ENCODE peak calls at places on chromosomes 3 and 15, in ten cellular contexts. One of them, this sample, is unnamed.

GRCh38 chr3:133659806-133660205 is 1.9 kb downstream of the TOPBP1 start:
- DNase-seq in foreskin fibroblast: no peak
- DNase-seq in A549: no peak
- DNase-seq in AG04450: no peak
- DNase-seq in lower lobe of right lung: no peak
- DNase-seq in esophagus muscularis mucosa: no peak
- DNase-seq in fibroblast of pulmonary artery: no peak
- DNase-seq in GM13976: no peak
- DNase-seq in HFF-Myc: no peak
- DNase-seq in nephron progenitor cell: no peak
- DNase-seq in this sample: no peak

GRCh38 chr3:127373701-127374625 is 86.1 kb upstream of the PRR20G start:
- DNase-seq in esophagus muscularis mucosa: no peak
- DNase-seq in fibroblast of pulmonary artery: peak
- DNase-seq in AG04450: no peak
- DNase-seq in A549: no peak
- DNase-seq in GM13976: peak
- DNase-seq in foreskin fibroblast: peak
- DNase-seq in lower lobe of right lung: no peak
- DNase-seq in HFF-Myc: no peak
- DNase-seq in nephron progenitor cell: peak
- DNase-seq in this sample: no peak

GRCh38 chr15:76139368-76140068 is 79.7 kb downstream of the TMEM266 start:
- DNase-seq in foreskin fibroblast: peak
- DNase-seq in lower lobe of right lung: no peak
- DNase-seq in esophagus muscularis mucosa: no peak
- DNase-seq in HFF-Myc: peak
- DNase-seq in nephron progenitor cell: peak
- DNase-seq in GM13976: peak
- DNase-seq in AG04450: peak
- DNase-seq in A549: peak
- DNase-seq in fibroblast of pulmonary artery: peak
- DNase-seq in this sample: peak

GRCh38 chr3:141052570-141053069 is 1.5 kb downstream of the SPSB4 start:
- DNase-seq in HFF-Myc: no peak
- DNase-seq in AG04450: no peak
- DNase-seq in fibroblast of pulmonary artery: no peak
- DNase-seq in nephron progenitor cell: peak
- DNase-seq in lower lobe of right lung: no peak
- DNase-seq in esophagus muscularis mucosa: peak
- DNase-seq in A549: no peak
- DNase-seq in foreskin fibroblast: no peak
- DNase-seq in GM13976: no peak
- DNase-seq in this sample: no peak

GRCh38 chr3:81249540-81250029 is 511.9 kb downstream of the GBE1 start:
- DNase-seq in foreskin fibroblast: peak
- DNase-seq in GM13976: no peak
- DNase-seq in nephron progenitor cell: no peak
- DNase-seq in HFF-Myc: no peak
- DNase-seq in fibroblast of pulmonary artery: peak
- DNase-seq in A549: peak
- DNase-seq in lower lobe of right lung: no peak
- DNase-seq in esophagus muscularis mucosa: no peak
- DNase-seq in AG04450: no peak
- DNase-seq in this sample: no peak

GRCh38 chr15:94667109-94667508 is 435.7 kb downstream of the MCTP2 start:
- DNase-seq in esophagus muscularis mucosa: peak
- DNase-seq in HFF-Myc: no peak
- DNase-seq in foreskin fibroblast: no peak
- DNase-seq in GM13976: no peak
- DNase-seq in fibroblast of pulmonary artery: no peak
- DNase-seq in lower lobe of right lung: no peak
- DNase-seq in nephron progenitor cell: no peak
- DNase-seq in A549: no peak
- DNase-seq in AG04450: no peak
- DNase-seq in this sample: no peak

GRCh38 chr3:13963137-13963886 is 83.4 kb upstream of the WNT7A start:
- DNase-seq in fibroblast of pulmonary artery: no peak
- DNase-seq in A549: no peak
- DNase-seq in foreskin fibroblast: no peak
- DNase-seq in GM13976: no peak
- DNase-seq in nephron progenitor cell: no peak
- DNase-seq in AG04450: no peak
- DNase-seq in HFF-Myc: no peak
- DNase-seq in lower lobe of right lung: no peak
- DNase-seq in esophagus muscularis mucosa: no peak
- DNase-seq in this sample: no peak

GRCh38 chr3:16665282-16665741 is 60.1 kb upstream of the DAZL start:
- DNase-seq in esophagus muscularis mucosa: no peak
- DNase-seq in HFF-Myc: no peak
- DNase-seq in AG04450: no peak
- DNase-seq in GM13976: no peak
- DNase-seq in A549: peak
- DNase-seq in nephron progenitor cell: peak
- DNase-seq in lower lobe of right lung: no peak
- DNase-seq in foreskin fibroblast: peak
- DNase-seq in fibroblast of pulmonary artery: peak
- DNase-seq in this sample: no peak

GRCh38 chr15:89486726-89487050 is 9.7 kb downstream of the RHCG start:
- DNase-seq in A549: no peak
- DNase-seq in lower lobe of right lung: peak
- DNase-seq in AG04450: no peak
- DNase-seq in foreskin fibroblast: no peak
- DNase-seq in HFF-Myc: no peak
- DNase-seq in fibroblast of pulmonary artery: no peak
- DNase-seq in GM13976: peak
- DNase-seq in esophagus muscularis mucosa: no peak
- DNase-seq in nephron progenitor cell: no peak
- DNase-seq in this sample: no peak

GRCh38 chr15:29934251-29934650 is 112.0 kb upstream of the TJP1 start:
- DNase-seq in GM13976: no peak
- DNase-seq in foreskin fibroblast: peak
- DNase-seq in HFF-Myc: no peak
- DNase-seq in lower lobe of right lung: no peak
- DNase-seq in fibroblast of pulmonary artery: peak
- DNase-seq in nephron progenitor cell: no peak
- DNase-seq in A549: peak
- DNase-seq in AG04450: no peak
- DNase-seq in esophagus muscularis mucosa: no peak
- DNase-seq in this sample: no peak

GRCh38 chr3:126109146-126109859 is 25.4 kb upstream of the SLC41A3 start:
- DNase-seq in HFF-Myc: no peak
- DNase-seq in A549: no peak
- DNase-seq in lower lobe of right lung: no peak
- DNase-seq in esophagus muscularis mucosa: peak
- DNase-seq in AG04450: no peak
- DNase-seq in GM13976: no peak
- DNase-seq in nephron progenitor cell: no peak
- DNase-seq in fibroblast of pulmonary artery: no peak
- DNase-seq in foreskin fibroblast: no peak
- DNase-seq in this sample: no peak

GRCh38 chr15:74869726-74870407 is 3.3 kb downstream of the SCAMP2 start:
- DNase-seq in fibroblast of pulmonary artery: peak
- DNase-seq in HFF-Myc: no peak
- DNase-seq in lower lobe of right lung: peak
- DNase-seq in nephron progenitor cell: no peak
- DNase-seq in esophagus muscularis mucosa: peak
- DNase-seq in foreskin fibroblast: peak
- DNase-seq in AG04450: no peak
- DNase-seq in GM13976: peak
- DNase-seq in A549: no peak
- DNase-seq in this sample: no peak

GRCh38 chr15:94000603-94001002 is 230.8 kb upstream of the MCTP2 start:
- DNase-seq in foreskin fibroblast: no peak
- DNase-seq in HFF-Myc: no peak
- DNase-seq in nephron progenitor cell: no peak
- DNase-seq in fibroblast of pulmonary artery: no peak
- DNase-seq in A549: no peak
- DNase-seq in AG04450: no peak
- DNase-seq in lower lobe of right lung: no peak
- DNase-seq in GM13976: no peak
- DNase-seq in esophagus muscularis mucosa: no peak
- DNase-seq in this sample: no peak

GRCh38 chr3:120555661-120556509 is 40.3 kb upstream of the NDUFB4 start:
- DNase-seq in AG04450: no peak
- DNase-seq in foreskin fibroblast: no peak
- DNase-seq in esophagus muscularis mucosa: no peak
- DNase-seq in nephron progenitor cell: no peak
- DNase-seq in fibroblast of pulmonary artery: no peak
- DNase-seq in HFF-Myc: no peak
- DNase-seq in lower lobe of right lung: no peak
- DNase-seq in A549: no peak
- DNase-seq in GM13976: no peak
- DNase-seq in this sample: no peak

GRCh38 chr3:53067571-53067970 is 21.7 kb upstream of the SFMBT1 start:
- DNase-seq in A549: no peak
- DNase-seq in lower lobe of right lung: no peak
- DNase-seq in nephron progenitor cell: no peak
- DNase-seq in GM13976: no peak
- DNase-seq in foreskin fibroblast: no peak
- DNase-seq in HFF-Myc: no peak
- DNase-seq in esophagus muscularis mucosa: no peak
- DNase-seq in fibroblast of pulmonary artery: no peak
- DNase-seq in AG04450: no peak
- DNase-seq in this sample: no peak

GRCh38 chr15:28123408-28124023 is 24.4 kb upstream of the OCA2 start:
- DNase-seq in foreskin fibroblast: peak
- DNase-seq in HFF-Myc: peak
- DNase-seq in AG04450: peak
- DNase-seq in fibroblast of pulmonary artery: peak
- DNase-seq in esophagus muscularis mucosa: no peak
- DNase-seq in A549: peak
- DNase-seq in nephron progenitor cell: peak
- DNase-seq in lower lobe of right lung: peak
- DNase-seq in GM13976: peak
- DNase-seq in this sample: no peak

DNA sequence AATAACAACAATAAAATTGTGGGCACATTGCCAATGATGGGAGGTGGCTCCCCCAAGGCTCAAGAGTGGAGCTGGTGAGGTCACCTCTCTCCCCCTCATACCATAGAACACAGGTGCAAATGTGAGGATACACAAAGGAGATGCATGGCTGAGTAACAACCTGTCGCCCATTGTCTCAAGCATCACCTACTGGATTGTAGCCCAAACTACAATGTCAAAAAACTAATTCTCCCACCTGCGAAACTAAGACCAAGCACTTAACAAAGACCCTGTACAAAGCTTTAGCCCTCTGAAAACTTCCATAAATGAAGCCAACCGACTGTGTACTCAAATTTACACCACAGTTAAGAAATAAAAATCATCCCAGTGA is 50.4 kb upstream of the IGSF11 start:
- DNase-seq in nephron progenitor cell: no peak
- DNase-seq in A549: no peak
- DNase-seq in fibroblast of pulmonary artery: no peak
- DNase-seq in AG04450: no peak
- DNase-seq in HFF-Myc: no peak
- DNase-seq in GM13976: no peak
- DNase-seq in lower lobe of right lung: no peak
- DNase-seq in esophagus muscularis mucosa: no peak
- DNase-seq in foreskin fibroblast: no peak
- DNase-seq in this sample: no peak
- TF ChIP-seq CTCF in nephron progenitor cell: no peak
- TF ChIP-seq CTCF in A549: no peak
- TF ChIP-seq CTCF in fibroblast of pulmonary artery: no peak
- TF ChIP-seq CTCF in AG04450: no peak
- TF ChIP-seq CTCF in HFF-Myc: no peak
- TF ChIP-seq CTCF in GM13976: no peak
- TF ChIP-seq CTCF in lower lobe of right lung: no peak
- TF ChIP-seq CTCF in esophagus muscularis mucosa: no peak
- TF ChIP-seq CTCF in foreskin fibroblast: no peak
- TF ChIP-seq CTCF in this sample: no peak

GRCh38 chr3:174099724-174100123 is 702.2 kb downstream of the NLGN1 start:
- DNase-seq in GM13976: no peak
- DNase-seq in fibroblast of pulmonary artery: no peak
- DNase-seq in foreskin fibroblast: no peak
- DNase-seq in A549: no peak
- DNase-seq in nephron progenitor cell: no peak
- DNase-seq in esophagus muscularis mucosa: no peak
- DNase-seq in lower lobe of right lung: no peak
- DNase-seq in HFF-Myc: no peak
- DNase-seq in AG04450: no peak
- DNase-seq in this sample: no peak
- TF ChIP-seq CTCF in GM13976: no peak
- TF ChIP-seq CTCF in fibroblast of pulmonary artery: no peak
- TF ChIP-seq CTCF in foreskin fibroblast: no peak
- TF ChIP-seq CTCF in A549: no peak
- TF ChIP-seq CTCF in nephron progenitor cell: no peak
- TF ChIP-seq CTCF in esophagus muscularis mucosa: no peak
- TF ChIP-seq CTCF in lower lobe of right lung: no peak
- TF ChIP-seq CTCF in HFF-Myc: no peak
- TF ChIP-seq CTCF in AG04450: no peak
- TF ChIP-seq CTCF in this sample: no peak

GRCh38 chr15:69193948-69194827 is 33.8 kb downstream of the GLCE start:
- DNase-seq in AG04450: peak
- DNase-seq in nephron progenitor cell: no peak
- DNase-seq in GM13976: no peak
- DNase-seq in fibroblast of pulmonary artery: peak
- DNase-seq in foreskin fibroblast: peak
- DNase-seq in esophagus muscularis mucosa: no peak
- DNase-seq in HFF-Myc: peak
- DNase-seq in A549: no peak
- DNase-seq in lower lobe of right lung: no peak
- DNase-seq in this sample: no peak
- TF ChIP-seq CTCF in AG04450: no peak
- TF ChIP-seq CTCF in nephron progenitor cell: no peak
- TF ChIP-seq CTCF in GM13976: no peak
- TF ChIP-seq CTCF in fibroblast of pulmonary artery: no peak
- TF ChIP-seq CTCF in foreskin fibroblast: no peak
- TF ChIP-seq CTCF in esophagus muscularis mucosa: no peak
- TF ChIP-seq CTCF in HFF-Myc: no peak
- TF ChIP-seq CTCF in A549: no peak
- TF ChIP-seq CTCF in lower lobe of right lung: no peak
- TF ChIP-seq CTCF in this sample: no peak

DNA sequence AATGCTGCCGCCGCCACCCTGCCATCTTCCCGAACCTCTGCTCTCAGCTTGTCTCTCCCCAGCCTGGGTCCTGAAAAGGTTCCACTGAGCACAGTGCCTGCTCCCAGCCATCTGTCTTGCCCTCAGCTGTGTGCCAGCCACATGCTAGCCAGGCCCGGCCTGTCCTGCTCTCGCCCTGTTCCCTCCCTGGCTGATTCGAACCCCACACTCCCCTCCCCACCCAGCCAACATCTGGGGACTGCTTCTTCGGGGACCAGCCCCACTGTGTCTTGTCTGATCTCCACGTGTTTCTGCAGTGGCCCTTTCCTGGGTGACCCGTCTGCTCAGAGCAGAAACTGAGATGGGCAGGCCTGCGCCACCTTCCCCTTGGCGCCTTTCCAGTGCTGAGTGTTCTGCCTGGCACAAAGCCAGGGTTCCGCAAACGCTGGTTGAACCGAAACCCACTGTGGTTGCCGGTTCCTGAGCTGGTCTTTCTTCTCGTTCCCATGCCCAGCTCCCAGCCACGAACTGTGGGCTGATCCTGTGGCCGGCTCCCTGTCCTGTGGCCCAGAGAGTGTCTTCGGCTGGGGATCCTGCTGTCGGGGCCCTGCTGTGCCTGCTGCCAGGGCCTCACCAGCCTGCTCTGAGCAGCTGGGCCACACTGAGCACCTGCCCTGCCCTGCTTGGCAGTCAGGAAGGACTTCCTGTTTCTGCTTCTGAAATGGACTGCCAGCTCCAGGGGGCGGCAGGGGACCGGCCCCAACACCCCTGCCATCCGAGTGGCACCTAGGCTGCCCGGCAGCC is 62.7 kb upstream of the KLF13 start:
- DNase-seq in esophagus muscularis mucosa: peak
- DNase-seq in HFF-Myc: no peak
- DNase-seq in AG04450: no peak
- DNase-seq in nephron progenitor cell: no peak
- DNase-seq in foreskin fibroblast: no peak
- DNase-seq in A549: no peak
- DNase-seq in GM13976: no peak
- DNase-seq in lower lobe of right lung: peak
- DNase-seq in fibroblast of pulmonary artery: no peak
- DNase-seq in this sample: no peak
- TF ChIP-seq CTCF in esophagus muscularis mucosa: no peak
- TF ChIP-seq CTCF in HFF-Myc: no peak
- TF ChIP-seq CTCF in AG04450: no peak
- TF ChIP-seq CTCF in nephron progenitor cell: no peak
- TF ChIP-seq CTCF in foreskin fibroblast: no peak
- TF ChIP-seq CTCF in A549: no peak
- TF ChIP-seq CTCF in GM13976: peak
- TF ChIP-seq CTCF in lower lobe of right lung: peak
- TF ChIP-seq CTCF in fibroblast of pulmonary artery: no peak
- TF ChIP-seq CTCF in this sample: no peak

This sample was measured in AG09319.